ENCODE peak calls at places on chromosomes 4 and X, in ten cellular contexts. One of them, this sample, is unnamed.

GRCh38 chr4:6472387-6473263 is at the start of gene PPP2R2C:
- DNase-seq in fibroblast of lung: no peak
- DNase-seq in ovary: no peak
- DNase-seq in GM13976: peak; percentile 46
- DNase-seq in IMR-90: no peak
- DNase-seq in HCT116: no peak
- DNase-seq in activated CD8-positive, alpha-beta T cell treated with anti-CD3 and anti-CD28 coated beads for 36 hours: no peak
- DNase-seq in astrocyte of the spinal cord: no peak
- DNase-seq in K562: peak; percentile 72
- DNase-seq in WERI-Rb-1: peak; percentile 49
- DNase-seq in this sample: no peak

GRCh38 chr4:99507762-99508161 is 3.1 kb upstream of the C4orf17 start:
- DNase-seq in HCT116: no peak
- DNase-seq in fibroblast of lung: no peak
- DNase-seq in activated CD8-positive, alpha-beta T cell treated with anti-CD3 and anti-CD28 coated beads for 36 hours: peak; percentile 45
- DNase-seq in astrocyte of the spinal cord: no peak
- DNase-seq in IMR-90: no peak
- DNase-seq in WERI-Rb-1: no peak
- DNase-seq in GM13976: no peak
- DNase-seq in ovary: no peak
- DNase-seq in K562: no peak
- DNase-seq in this sample: peak; percentile 35

GRCh38 chrX:9928083-9928482 is 39.1 kb upstream of the CLDN34 start:
- DNase-seq in WERI-Rb-1: no peak
- DNase-seq in GM13976: no peak
- DNase-seq in ovary: no peak
- DNase-seq in fibroblast of lung: no peak
- DNase-seq in HCT116: no peak
- DNase-seq in activated CD8-positive, alpha-beta T cell treated with anti-CD3 and anti-CD28 coated beads for 36 hours: no peak
- DNase-seq in IMR-90: peak; percentile 13
- DNase-seq in K562: no peak
- DNase-seq in astrocyte of the spinal cord: peak; percentile 10
- DNase-seq in this sample: no peak

GRCh38 chr4:185839770-185840169 is 27.8 kb upstream of the SORBS2 start:
- DNase-seq in HCT116: no peak
- DNase-seq in GM13976: no peak
- DNase-seq in ovary: no peak
- DNase-seq in K562: no peak
- DNase-seq in fibroblast of lung: no peak
- DNase-seq in activated CD8-positive, alpha-beta T cell treated with anti-CD3 and anti-CD28 coated beads for 36 hours: no peak
- DNase-seq in astrocyte of the spinal cord: peak; percentile 74
- DNase-seq in IMR-90: peak; percentile 26
- DNase-seq in WERI-Rb-1: no peak
- DNase-seq in this sample: no peak

GRCh38 chr4:153790962-153791551 is 2.2 kb upstream of the SFRP2 start:
- DNase-seq in activated CD8-positive, alpha-beta T cell treated with anti-CD3 and anti-CD28 coated beads for 36 hours: peak; percentile 56
- DNase-seq in astrocyte of the spinal cord: no peak
- DNase-seq in K562: no peak
- DNase-seq in WERI-Rb-1: no peak
- DNase-seq in HCT116: no peak
- DNase-seq in IMR-90: no peak
- DNase-seq in ovary: no peak
- DNase-seq in GM13976: peak; percentile 60
- DNase-seq in fibroblast of lung: no peak
- DNase-seq in this sample: no peak

GRCh38 chr4:174697164-174697563 is 131.9 kb downstream of the GLRA3 start:
- DNase-seq in IMR-90: no peak
- DNase-seq in astrocyte of the spinal cord: no peak
- DNase-seq in K562: no peak
- DNase-seq in fibroblast of lung: peak; percentile 47
- DNase-seq in ovary: no peak
- DNase-seq in activated CD8-positive, alpha-beta T cell treated with anti-CD3 and anti-CD28 coated beads for 36 hours: no peak
- DNase-seq in HCT116: no peak
- DNase-seq in WERI-Rb-1: no peak
- DNase-seq in GM13976: no peak
- DNase-seq in this sample: no peak

GRCh38 chr4:185142911-185143595 is at the start of gene SLC25A4:
- DNase-seq in IMR-90: peak; percentile 62
- DNase-seq in fibroblast of lung: peak; percentile 71
- DNase-seq in HCT116: peak; percentile 28
- DNase-seq in WERI-Rb-1: peak; percentile 94
- DNase-seq in K562: peak; percentile 96
- DNase-seq in astrocyte of the spinal cord: peak; percentile 67
- DNase-seq in ovary: peak; percentile 92
- DNase-seq in activated CD8-positive, alpha-beta T cell treated with anti-CD3 and anti-CD28 coated beads for 36 hours: peak; percentile 91
- DNase-seq in GM13976: peak; percentile 96
- DNase-seq in this sample: peak; percentile 65

GRCh38 chrX:153463556-153463955 is 6.8 kb downstream of the HAUS7 start:
- DNase-seq in fibroblast of lung: no peak
- DNase-seq in astrocyte of the spinal cord: no peak
- DNase-seq in WERI-Rb-1: no peak
- DNase-seq in K562: no peak
- DNase-seq in ovary: no peak
- DNase-seq in IMR-90: no peak
- DNase-seq in activated CD8-positive, alpha-beta T cell treated with anti-CD3 and anti-CD28 coated beads for 36 hours: no peak
- DNase-seq in HCT116: no peak
- DNase-seq in GM13976: no peak
- DNase-seq in this sample: no peak

GRCh38 chr4:53196872-53197759 is 168.7 kb downstream of the SCFD2 start:
- DNase-seq in IMR-90: peak; percentile 90
- DNase-seq in WERI-Rb-1: no peak
- DNase-seq in K562: peak; percentile 58
- DNase-seq in activated CD8-positive, alpha-beta T cell treated with anti-CD3 and anti-CD28 coated beads for 36 hours: no peak
- DNase-seq in fibroblast of lung: peak; percentile 95
- DNase-seq in ovary: no peak
- DNase-seq in HCT116: peak; percentile 70
- DNase-seq in GM13976: peak; percentile 37
- DNase-seq in astrocyte of the spinal cord: peak; percentile 90
- DNase-seq in this sample: peak; percentile 47

GRCh38 chrX:11380187-11380586 is 87.0 kb downstream of the AMELX start:
- DNase-seq in GM13976: no peak
- DNase-seq in ovary: no peak
- DNase-seq in astrocyte of the spinal cord: peak; percentile 9
- DNase-seq in IMR-90: no peak
- DNase-seq in K562: no peak
- DNase-seq in activated CD8-positive, alpha-beta T cell treated with anti-CD3 and anti-CD28 coated beads for 36 hours: no peak
- DNase-seq in WERI-Rb-1: no peak
- DNase-seq in HCT116: no peak
- DNase-seq in fibroblast of lung: peak; percentile 52
- DNase-seq in this sample: no peak

GRCh38 chr4:38292529-38292928 is 332.3 kb downstream of the PTTG2 start:
- DNase-seq in HCT116: no peak
- DNase-seq in IMR-90: no peak
- DNase-seq in K562: no peak
- DNase-seq in GM13976: no peak
- DNase-seq in astrocyte of the spinal cord: no peak
- DNase-seq in activated CD8-positive, alpha-beta T cell treated with anti-CD3 and anti-CD28 coated beads for 36 hours: no peak
- DNase-seq in ovary: no peak
- DNase-seq in fibroblast of lung: no peak
- DNase-seq in WERI-Rb-1: no peak
- DNase-seq in this sample: no peak

GRCh38 chrX:110178179-110178865 is 139.6 kb downstream of the AMMECR1 start:
- DNase-seq in IMR-90: no peak
- DNase-seq in ovary: no peak
- DNase-seq in HCT116: no peak
- DNase-seq in activated CD8-positive, alpha-beta T cell treated with anti-CD3 and anti-CD28 coated beads for 36 hours: no peak
- DNase-seq in K562: peak; percentile 39
- DNase-seq in GM13976: no peak
- DNase-seq in fibroblast of lung: no peak
- DNase-seq in WERI-Rb-1: no peak
- DNase-seq in astrocyte of the spinal cord: no peak
- DNase-seq in this sample: no peak

GRCh38 chr4:85968945-85969830 is 390.7 kb downstream of the MAPK10 start:
- DNase-seq in HCT116: no peak
- DNase-seq in IMR-90: peak; percentile 72
- DNase-seq in astrocyte of the spinal cord: peak; percentile 74
- DNase-seq in activated CD8-positive, alpha-beta T cell treated with anti-CD3 and anti-CD28 coated beads for 36 hours: no peak
- DNase-seq in WERI-Rb-1: no peak
- DNase-seq in ovary: no peak
- DNase-seq in K562: no peak
- DNase-seq in GM13976: peak; percentile 25
- DNase-seq in fibroblast of lung: peak; percentile 69
- DNase-seq in this sample: peak; percentile 36

GRCh38 chr4:8198906-8199593 is at the start of gene SH3TC1:
- DNase-seq in HCT116: peak; percentile 46
- DNase-seq in ovary: peak; percentile 77
- DNase-seq in activated CD8-positive, alpha-beta T cell treated with anti-CD3 and anti-CD28 coated beads for 36 hours: peak; percentile 82
- DNase-seq in astrocyte of the spinal cord: peak; percentile 78
- DNase-seq in WERI-Rb-1: peak; percentile 85
- DNase-seq in IMR-90: peak; percentile 86
- DNase-seq in K562: peak; percentile 58
- DNase-seq in fibroblast of lung: peak; percentile 73
- DNase-seq in GM13976: peak; percentile 94
- DNase-seq in this sample: peak; percentile 94

DNA sequence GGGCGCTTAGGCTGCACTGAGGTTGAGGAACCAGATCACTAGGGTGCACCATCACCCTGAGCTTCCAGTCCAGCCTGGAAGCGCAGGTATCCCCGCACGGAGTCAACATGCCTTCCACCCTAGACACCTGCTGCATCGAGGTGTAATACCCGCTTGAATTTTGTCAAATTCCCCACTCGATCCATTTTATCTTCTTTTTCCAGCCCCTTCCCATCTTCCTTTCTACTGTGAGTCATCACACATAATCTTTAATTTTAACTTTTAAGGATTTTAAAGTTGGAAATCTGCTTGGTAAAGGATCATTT is 824 bp downstream of the PLK4 start:
- DNase-seq in K562: no peak
- DNase-seq in ovary: no peak
- DNase-seq in activated CD8-positive, alpha-beta T cell treated with anti-CD3 and anti-CD28 coated beads for 36 hours: no peak
- DNase-seq in GM13976: peak; percentile 63
- DNase-seq in IMR-90: no peak
- DNase-seq in WERI-Rb-1: no peak
- DNase-seq in HCT116: no peak
- DNase-seq in fibroblast of lung: no peak
- DNase-seq in astrocyte of the spinal cord: no peak
- DNase-seq in this sample: no peak
- TF ChIP-seq CTCF in K562: no peak
- TF ChIP-seq CTCF in ovary: no peak
- TF ChIP-seq CTCF in activated CD8-positive, alpha-beta T cell treated with anti-CD3 and anti-CD28 coated beads for 36 hours: no peak
- TF ChIP-seq CTCF in GM13976: peak; percentile 8
- TF ChIP-seq CTCF in IMR-90: peak; percentile 11
- TF ChIP-seq CTCF in WERI-Rb-1: peak; percentile 39
- TF ChIP-seq CTCF in HCT116: no peak
- TF ChIP-seq CTCF in fibroblast of lung: no peak
- TF ChIP-seq CTCF in astrocyte of the spinal cord: no peak
- TF ChIP-seq CTCF in this sample: peak; percentile 28

GRCh38 chr4:183659919-183660318 is 826 bp downstream of the TRAPPC11 start:
- DNase-seq in GM13976: peak; percentile 13
- DNase-seq in fibroblast of lung: no peak
- DNase-seq in ovary: no peak
- DNase-seq in WERI-Rb-1: no peak
- DNase-seq in IMR-90: peak; percentile 7
- DNase-seq in astrocyte of the spinal cord: no peak
- DNase-seq in HCT116: no peak
- DNase-seq in activated CD8-positive, alpha-beta T cell treated with anti-CD3 and anti-CD28 coated beads for 36 hours: no peak
- DNase-seq in K562: no peak
- DNase-seq in this sample: peak; percentile 17

GRCh38 chr4:183657564-183657963 is 1.4 kb downstream of the RWDD4 start:
- DNase-seq in fibroblast of lung: no peak
- DNase-seq in ovary: no peak
- DNase-seq in K562: no peak
- DNase-seq in activated CD8-positive, alpha-beta T cell treated with anti-CD3 and anti-CD28 coated beads for 36 hours: peak; percentile 20
- DNase-seq in astrocyte of the spinal cord: peak; percentile 9
- DNase-seq in GM13976: no peak
- DNase-seq in IMR-90: no peak
- DNase-seq in WERI-Rb-1: no peak
- DNase-seq in HCT116: no peak
- DNase-seq in this sample: peak; percentile 1

GRCh38 chr4:183658362-183659028 is 490 bp downstream of the RWDD4 start:
- DNase-seq in astrocyte of the spinal cord: peak; percentile 17
- DNase-seq in activated CD8-positive, alpha-beta T cell treated with anti-CD3 and anti-CD28 coated beads for 36 hours: peak; percentile 26
- DNase-seq in ovary: peak; percentile 54
- DNase-seq in WERI-Rb-1: no peak
- DNase-seq in GM13976: peak; percentile 45
- DNase-seq in IMR-90: peak; percentile 10
- DNase-seq in HCT116: no peak
- DNase-seq in fibroblast of lung: no peak
- DNase-seq in K562: peak; percentile 34
- DNase-seq in this sample: peak; percentile 28

GRCh38 chr4:183659029-183659870 is at the start of the genes RWDD4 and TRAPPC11:
- DNase-seq in astrocyte of the spinal cord: peak; percentile 99
- DNase-seq in activated CD8-positive, alpha-beta T cell treated with anti-CD3 and anti-CD28 coated beads for 36 hours: peak; percentile 98
- DNase-seq in WERI-Rb-1: peak; percentile 100
- DNase-seq in ovary: peak; percentile 98
- DNase-seq in IMR-90: peak; percentile 99
- DNase-seq in HCT116: peak; percentile 88
- DNase-seq in GM13976: peak; percentile 99
- DNase-seq in K562: peak; percentile 96
- DNase-seq in fibroblast of lung: peak; percentile 99
- DNase-seq in this sample: peak; percentile 99
- TF ChIP-seq CTCF in astrocyte of the spinal cord: no peak
- TF ChIP-seq CTCF in activated CD8-positive, alpha-beta T cell treated with anti-CD3 and anti-CD28 coated beads for 36 hours: no peak
- TF ChIP-seq CTCF in WERI-Rb-1: peak; percentile 14
- TF ChIP-seq CTCF in ovary: peak; percentile 82
- TF ChIP-seq CTCF in IMR-90: peak; percentile 21
- TF ChIP-seq CTCF in HCT116: no peak
- TF ChIP-seq CTCF in GM13976: no peak
- TF ChIP-seq CTCF in K562: no peak
- TF ChIP-seq CTCF in fibroblast of lung: peak; percentile 16
- TF ChIP-seq CTCF in this sample: peak; percentile 28

GRCh38 chr4:2243682-2244380 is 1.9 kb upstream of the HAUS3 start:
- DNase-seq in ovary: peak; percentile 62
- DNase-seq in astrocyte of the spinal cord: peak; percentile 32
- DNase-seq in HCT116: no peak
- DNase-seq in WERI-Rb-1: peak; percentile 63
- DNase-seq in K562: no peak
- DNase-seq in GM13976: peak; percentile 53
- DNase-seq in IMR-90: peak; percentile 18
- DNase-seq in activated CD8-positive, alpha-beta T cell treated with anti-CD3 and anti-CD28 coated beads for 36 hours: peak; percentile 45
- DNase-seq in fibroblast of lung: peak; percentile 58
- DNase-seq in this sample: no peak
- TF ChIP-seq CTCF in ovary: no peak
- TF ChIP-seq CTCF in astrocyte of the spinal cord: peak; percentile 34
- TF ChIP-seq CTCF in HCT116: peak; percentile 21
- TF ChIP-seq CTCF in WERI-Rb-1: peak; percentile 64
- TF ChIP-seq CTCF in K562: peak; percentile 54
- TF ChIP-seq CTCF in GM13976: peak; percentile 59
- TF ChIP-seq CTCF in IMR-90: peak; percentile 31
- TF ChIP-seq CTCF in activated CD8-positive, alpha-beta T cell treated with anti-CD3 and anti-CD28 coated beads for 36 hours: no peak
- TF ChIP-seq CTCF in fibroblast of lung: peak; percentile 31
- TF ChIP-seq CTCF in this sample: no peak

GRCh38 chr4:147381749-147382148 is 99.1 kb upstream of the EDNRA start:
- DNase-seq in fibroblast of lung: no peak
- DNase-seq in K562: no peak
- DNase-seq in ovary: no peak
- DNase-seq in astrocyte of the spinal cord: no peak
- DNase-seq in IMR-90: no peak
- DNase-seq in GM13976: no peak
- DNase-seq in HCT116: no peak
- DNase-seq in WERI-Rb-1: no peak
- DNase-seq in activated CD8-positive, alpha-beta T cell treated with anti-CD3 and anti-CD28 coated beads for 36 hours: no peak
- DNase-seq in this sample: no peak

DNA sequence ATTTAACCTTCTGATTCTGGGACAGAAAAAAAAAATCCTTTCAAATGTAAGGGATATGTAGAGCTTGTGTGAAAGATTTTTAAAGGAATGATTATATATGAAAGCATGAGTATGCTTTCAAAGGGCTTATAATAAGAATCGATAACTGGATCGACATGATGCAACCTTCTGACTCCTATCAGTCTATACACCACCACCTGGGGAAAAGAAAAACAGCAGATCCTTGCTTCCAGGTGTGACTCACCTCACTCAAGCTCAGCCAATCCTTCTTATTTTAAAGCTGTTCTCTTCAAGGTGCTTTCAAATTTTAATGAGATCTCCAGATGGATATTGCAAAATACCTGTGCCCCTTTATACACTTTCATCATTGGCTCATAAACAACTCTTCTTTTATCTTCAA is 102.1 kb upstream of the EDNRA start:
- DNase-seq in IMR-90: no peak
- DNase-seq in fibroblast of lung: no peak
- DNase-seq in GM13976: no peak
- DNase-seq in ovary: no peak
- DNase-seq in K562: no peak
- DNase-seq in WERI-Rb-1: no peak
- DNase-seq in astrocyte of the spinal cord: no peak
- DNase-seq in HCT116: peak; percentile 63
- DNase-seq in activated CD8-positive, alpha-beta T cell treated with anti-CD3 and anti-CD28 coated beads for 36 hours: no peak
- DNase-seq in this sample: peak; percentile 55
- TF ChIP-seq CTCF in IMR-90: no peak
- TF ChIP-seq CTCF in fibroblast of lung: no peak
- TF ChIP-seq CTCF in GM13976: no peak
- TF ChIP-seq CTCF in ovary: no peak
- TF ChIP-seq CTCF in K562: no peak
- TF ChIP-seq CTCF in WERI-Rb-1: no peak
- TF ChIP-seq CTCF in astrocyte of the spinal cord: no peak
- TF ChIP-seq CTCF in HCT116: peak; percentile 49
- TF ChIP-seq CTCF in activated CD8-positive, alpha-beta T cell treated with anti-CD3 and anti-CD28 coated beads for 36 hours: no peak
- TF ChIP-seq CTCF in this sample: peak; percentile 46

This sample was measured in mammary epithelial cell.